ENCODE peak calls at places on chromosomes 6 and 20, in five cellular contexts. H, S, E, V and I are unnamed samples.

GRCh38 chr6:89928604-89929003 is 34.3 kb downstream of the GJA10 start:
- DNase-seq in H (no peak), S (no peak), E (no peak), V (no peak), I (no peak)

GRCh38 chr6:163151212-163151611 is 263.3 kb upstream of the QKI start:
- DNase-seq in H (no peak), S (no peak), E (no peak), V (no peak), I (no peak)

GRCh38 chr6:159720708-159721107 is 6.6 kb upstream of the WTAP start:
- DNase-seq in H (peak; percentile 73), S (no peak), E (no peak), V (no peak), I (peak; percentile 31)

GRCh38 chr6:138404666-138405337 is 779 bp downstream of the HEBP2 start:
- DNase-seq in H (no peak), S (no peak), E (peak; percentile 54), V (no peak), I (no peak)

GRCh38 chr6:164370773-164371172 is 938.6 kb downstream of the C6orf118 start:
- DNase-seq in H (no peak), S (no peak), E (no peak), V (no peak), I (no peak)

GRCh38 chr6:147559016-147559415 is 50.5 kb downstream of the SAMD5 start:
- DNase-seq in H (no peak), S (no peak), E (no peak), V (no peak), I (no peak)

GRCh38 chr6:21900730-21901129 is 307.2 kb downstream of the SOX4 start:
- DNase-seq in H (no peak), S (no peak), E (no peak), V (no peak), I (no peak)

GRCh38 chr6:159727717-159728440 is 573 bp downstream of the WTAP start:
- DNase-seq in H (peak; percentile 70), S (no peak), E (no peak), V (peak; percentile 33), I (peak; percentile 66)

GRCh38 chr20:48738399-48739304 is 89.1 kb downstream of the PREX1 start:
- DNase-seq in H (no peak), S (no peak), E (no peak), V (no peak), I (no peak)